ENCODE peak calls at places on chromosomes 5 and 9, in nine cellular contexts. L is transverse colon, G is Panc1, X is upper lobe of right lung, J is PC-9, A is GM12865, V is cardiac fibroblast, N is brain microvascular endothelial cell, W is cardiac muscle cell. O is an unnamed sample.

GRCh38 chr5:98638701-98639100 is 134.8 kb upstream of the RGMB start:
- DNase-seq in X (no peak), G (no peak), L (no peak), N (peak; percentile 83), A (no peak), J (no peak), V (peak; percentile 74), W (no peak), O (peak; percentile 50)

GRCh38 chr5:138529812-138530211 is 13.2 kb downstream of the ETF1 start:
- DNase-seq in W (no peak), X (no peak), L (no peak), A (no peak), V (no peak), G (no peak), N (no peak), J (no peak), O (no peak)

GRCh38 chr5:119327018-119327417 is 28.8 kb upstream of the TNFAIP8 start:
- DNase-seq in L (peak; percentile 20), A (peak; percentile 46), V (peak; percentile 36), J (no peak), X (no peak), W (no peak), N (no peak), G (no peak), O (no peak)

GRCh38 chr9:18982246-18982589 is 50.8 kb downstream of the SAXO1 start:
- DNase-seq in A (no peak), X (no peak), L (no peak), J (no peak), N (no peak), V (no peak), W (no peak), G (no peak), O (no peak)

GRCh38 chr5:31800351-31800750 is 161.4 kb downstream of the PDZD2 start:
- DNase-seq in L (no peak), N (no peak), A (no peak), J (no peak), W (no peak), G (no peak), V (no peak), X (no peak), O (no peak)

GRCh38 chr5:53009816-53010215 is 20.7 kb downstream of the ITGA2 start:
- DNase-seq in L (no peak), W (no peak), N (no peak), G (no peak), A (no peak), V (no peak), J (no peak), X (no peak), O (no peak)

GRCh38 chr9:16710888-16711287 is 159.6 kb downstream of the BNC2 start:
- DNase-seq in V (no peak), X (no peak), G (no peak), A (no peak), N (no peak), L (no peak), W (no peak), J (no peak), O (no peak)

GRCh38 chr5:159814810-159815585 is 101.3 kb upstream of the ADRA1B start:
- DNase-seq in G (no peak), W (no peak), A (no peak), X (no peak), J (no peak), V (no peak), N (peak; percentile 43), L (no peak), O (no peak)

GRCh38 chr9:128316421-128316820 is 5.8 kb downstream of the TRUB2 start:
- DNase-seq in W (no peak), G (no peak), A (no peak), L (no peak), N (no peak), V (no peak), J (no peak), X (no peak), O (no peak)

GRCh38 chr5:147697380-147697779 is 85.1 kb downstream of the JAKMIP2 start:
- DNase-seq in V (no peak), L (no peak), J (no peak), X (no peak), A (no peak), N (no peak), W (no peak), G (no peak), O (no peak)

GRCh38 chr9:33436445-33436844 is 10.9 kb downstream of the AQP3 start:
- DNase-seq in W (no peak), L (no peak), J (no peak), V (peak; percentile 55), N (no peak), G (no peak), A (no peak), X (no peak), O (no peak)
- H3K4me3 ChIP-seq in W (no peak overlapping the region), L (no peak overlapping the region), J (no peak overlapping the region), V (no peak overlapping the region), N (no peak overlapping the region), G (no peak overlapping the region), A (no peak overlapping the region), X (no peak overlapping the region), O (no peak overlapping the region)

GRCh38 chr5:74056789-74057164 is 430.8 kb downstream of the ARHGEF28 start:
- DNase-seq in X (no peak), A (peak; percentile 40), G (no peak), N (peak; percentile 37), W (peak; percentile 31), L (peak; percentile 36), J (no peak), V (peak; percentile 58), O (peak; percentile 25)
- TF ChIP-seq CTCF in X (peak; percentile 45), A (peak; percentile 27), G (peak; percentile 63), N (peak; percentile 78), W (peak; percentile 51), L (peak; percentile 35), J (peak; percentile 65), V (peak; percentile 53), O (peak; percentile 85)

GRCh38 chr5:151224372-151224771 is 480 bp upstream of the CCDC69 start:
- DNase-seq in X (no peak), J (no peak), W (no peak), V (no peak), A (peak; percentile 59), G (no peak), L (no peak), N (no peak), O (no peak)
- H3K4me3 ChIP-seq in X (peak overlapping the region; percentile 77), J (peak overlapping the region; percentile 71), W (peak overlapping the region; percentile 72), V (no peak overlapping the region), A (peak overlapping the region; percentile 76), G (peak overlapping the region; percentile 53), L (no peak overlapping the region), N (no peak overlapping the region), O (peak overlapping the region; percentile 71)

GRCh38 chr9:101478444-101478843 is 42.9 kb upstream of the ALDOB start:
- DNase-seq in A (no peak), J (no peak), X (no peak), V (no peak), N (no peak), L (peak; percentile 33), W (no peak), G (no peak), O (no peak)
- TF ChIP-seq CTCF in A (no peak), J (no peak), X (no peak), V (no peak), N (no peak), L (no peak), W (no peak), G (peak; percentile 23), O (peak; percentile 34)

GRCh38 chr5:175795959-175796358 is 75.4 kb upstream of the CPLX2 start:
- DNase-seq in X (no peak), V (no peak), N (no peak), A (no peak), J (no peak), G (no peak), W (no peak), L (no peak), O (no peak)
- H3K4me3 ChIP-seq in X (no peak overlapping the region), V (no peak overlapping the region), N (no peak overlapping the region), A (no peak overlapping the region), J (no peak overlapping the region), G (no peak overlapping the region), W (no peak overlapping the region), L (no peak overlapping the region), O (no peak overlapping the region)

GRCh38 chr5:179270581-179271300 is 74.5 kb downstream of the ADAMTS2 start:
- DNase-seq in W (no peak), G (no peak), V (peak; percentile 93), X (peak; percentile 71), A (no peak), J (no peak), N (no peak), L (peak; percentile 9), O (no peak)
- TF ChIP-seq CTCF in W (no peak), G (no peak), V (no peak), X (no peak), A (no peak), J (no peak), N (no peak), L (no peak), O (no peak)

GRCh38 chr9:93115486-93115885 is 18.6 kb downstream of the NINJ1 start:
- DNase-seq in L (no peak), N (no peak), A (no peak), X (peak; percentile 21), W (no peak), V (no peak), J (no peak), G (no peak), O (no peak)
- H3K4me3 ChIP-seq in L (no peak overlapping the region), N (no peak overlapping the region), A (no peak overlapping the region), X (no peak overlapping the region), W (no peak overlapping the region), V (no peak overlapping the region), J (no peak overlapping the region), G (no peak overlapping the region), O (no peak overlapping the region)

DNA sequence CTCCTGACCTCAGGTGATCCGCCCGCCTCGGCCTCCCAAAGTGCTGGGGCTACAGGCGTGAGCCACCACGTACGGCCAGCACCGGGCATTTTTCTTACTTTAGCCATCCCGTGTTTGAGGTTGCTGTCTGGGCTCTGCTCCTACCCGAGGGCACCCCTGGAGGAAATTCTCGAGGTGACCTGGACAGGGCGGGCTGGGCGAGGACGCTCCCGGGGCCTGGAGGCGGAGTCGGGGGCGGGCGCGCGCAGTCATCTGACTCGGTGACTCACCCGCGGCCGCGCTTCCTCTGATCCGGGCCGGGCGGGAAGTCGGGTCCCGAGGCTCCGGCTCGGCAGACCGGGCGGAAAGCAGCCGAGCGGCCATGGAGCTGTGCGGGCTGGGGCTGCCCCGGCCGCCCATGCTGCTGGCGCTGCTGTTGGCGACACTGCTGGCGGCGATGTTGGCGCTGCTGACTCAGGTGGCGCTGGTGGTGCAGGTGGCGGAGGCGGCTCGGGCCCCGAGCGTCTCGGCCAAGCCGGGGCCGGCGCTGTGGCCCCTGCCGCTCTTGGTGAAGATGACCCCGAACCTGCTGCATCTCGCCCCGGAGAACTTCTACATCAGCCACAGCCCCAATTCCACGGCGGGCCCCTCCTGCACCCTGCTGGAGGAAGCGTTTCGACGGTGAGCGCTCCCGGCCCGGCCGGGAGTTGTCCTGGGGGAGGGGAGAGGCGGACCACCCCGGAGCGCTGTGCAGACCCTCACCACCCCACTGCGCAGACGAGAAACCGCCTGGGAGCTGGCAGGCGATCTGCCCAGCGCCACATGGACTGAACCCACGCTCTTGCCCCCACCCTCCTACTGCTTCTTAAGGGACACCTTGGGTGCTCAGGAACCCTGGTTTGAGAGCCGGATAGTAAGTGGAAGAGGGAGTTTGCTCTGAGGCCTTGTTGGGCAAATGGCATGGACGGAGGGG is at the start of gene HEXB:
- DNase-seq in W (peak; percentile 80), L (peak; percentile 94), V (peak; percentile 84), G (no peak), A (peak; percentile 86), X (peak; percentile 97), N (peak; percentile 70), J (peak; percentile 91), O (no peak)
- TF ChIP-seq CTCF in W (no peak), L (no peak), V (no peak), G (no peak), A (no peak), X (peak; percentile 23), N (no peak), J (no peak), O (peak; percentile 8)

O was measured in epithelial cell of proximal tubule.